ENCODE peak calls at places on chromosomes 1 and 21, in five cellular contexts. U is K562, P is upper lobe of left lung, Y is HepG2, I is GM12878. B is an unnamed sample.

GRCh38 chr1:167491586-167492408 is 26.5 kb downstream of the CD247 start:
- ATAC-seq in I (peak; percentile 88), Y (peak; percentile 65), U (peak; percentile 85), P (no peak), B (no peak)

GRCh38 chr1:10561955-10562354 is 87.2 kb downstream of the PEX14 start:
- ATAC-seq in I (no peak), P (no peak), Y (no peak), U (peak; percentile 88), B (no peak)

GRCh38 chr1:114032271-114033218 is 53.3 kb downstream of the OLFML3 start:
- ATAC-seq in P (no peak), Y (no peak), I (no peak), U (no peak), B (no peak)

GRCh38 chr1:40802078-40803075 is 18.8 kb downstream of the KCNQ4 start:
- ATAC-seq in Y (peak; percentile 49), P (peak; percentile 91), U (peak; percentile 93), I (peak; percentile 95), B (peak; percentile 87)

GRCh38 chr21:35075546-35075945 is 26.4 kb upstream of the RUNX1 start:
- ATAC-seq in I (no peak), P (no peak), Y (no peak), U (peak; percentile 65), B (no peak)

GRCh38 chr1:4702464-4702863 is 48.1 kb downstream of the AJAP1 start:
- ATAC-seq in U (no peak), Y (no peak), I (no peak), P (no peak), B (no peak)

GRCh38 chr1:203696673-203697072 is 68.3 kb upstream of the LAX1 start:
- ATAC-seq in U (no peak), P (no peak), Y (no peak), I (no peak), B (no peak)

GRCh38 chr1:108671142-108671541 is 10.2 kb upstream of the HENMT1 start:
- ATAC-seq in Y (no peak), U (no peak), I (peak; percentile 27), P (no peak), B (no peak)

GRCh38 chr1:164821648-164822047 is 262.7 kb downstream of the PBX1 start:
- ATAC-seq in P (no peak), U (no peak), I (no peak), Y (no peak), B (no peak)

GRCh38 chr1:23931481-23931880 is 18.3 kb upstream of the CNR2 start:
- ATAC-seq in I (no peak), P (no peak), U (no peak), Y (no peak), B (no peak)

GRCh38 chr1:72011721-72012120 is 270.6 kb downstream of the NEGR1 start:
- ATAC-seq in U (no peak), Y (no peak), I (no peak), P (no peak), B (no peak)

GRCh38 chr1:4180066-4180735 is 280.1 kb upstream of the C1orf174 start:
- ATAC-seq in Y (no peak), I (no peak), P (no peak), U (no peak), B (no peak)

GRCh38 chr1:47758341-47759237 is 238.6 kb downstream of the TRABD2B start:
- ATAC-seq in Y (no peak), U (no peak), I (no peak), P (no peak), B (no peak)

GRCh38 chr1:113388621-113389355 is 1.5 kb upstream of the MAGI3 start:
- ATAC-seq in Y (peak; percentile 61), U (no peak), P (no peak), I (no peak), B (no peak)

GRCh38 chr1:7845761-7846160 is 7.1 kb downstream of the UTS2 start:
- ATAC-seq in P (no peak), U (no peak), Y (no peak), I (no peak), B (no peak)

GRCh38 chr1:81221564-81221963 is 579.2 kb upstream of the ADGRL2 start:
- ATAC-seq in I (no peak), U (no peak), P (no peak), Y (no peak), B (no peak)

GRCh38 chr21:38999148-38999547 is 184.1 kb downstream of the PSMG1 start:
- ATAC-seq in P (no peak), Y (no peak), U (no peak), I (no peak), B (no peak)

GRCh38 chr1:34302798-34303197 is 126.1 kb downstream of the C1orf94 start:
- ATAC-seq in U (no peak), Y (no peak), P (no peak), I (no peak), B (no peak)

GRCh38 chr1:206816390-206817287 is 44.3 kb upstream of the IL10 start:
- ATAC-seq in Y (no peak), U (peak; percentile 91), P (no peak), I (peak; percentile 90), B (no peak)

GRCh38 chr1:53395671-53396215 is 63.5 kb upstream of the DMRTB1 start:
- ATAC-seq in P (no peak), Y (no peak), U (no peak), I (no peak), B (no peak)

GRCh38 chr1:5779608-5780323 is 212.5 kb downstream of the NPHP4 start:
- ATAC-seq in U (no peak), I (no peak), Y (no peak), P (no peak), B (no peak)

GRCh38 chr1:172394811-172395210 is 25.7 kb upstream of the C1orf105 start:
- ATAC-seq in Y (no peak), U (no peak), P (no peak), I (no peak), B (no peak)

GRCh38 chr1:89545264-89546038 is 20.8 kb downstream of the LRRC8B start:
- ATAC-seq in P (no peak), Y (no peak), I (peak; percentile 10), U (peak; percentile 83), B (no peak)

GRCh38 chr21:34800797-34801518 is 132.2 kb downstream of the CLIC6 start:
- ATAC-seq in U (no peak), I (no peak), P (no peak), Y (peak; percentile 73), B (no peak)

GRCh38 chr1:99672022-99672421 is 26.1 kb downstream of the PALMD start:
- ATAC-seq in I (no peak), P (no peak), Y (no peak), U (no peak), B (no peak)

GRCh38 chr1:59107516-59107915 is 189.4 kb upstream of the FGGY start:
- ATAC-seq in U (no peak), Y (no peak), P (no peak), I (no peak), B (peak; percentile 74)

GRCh38 chr1:53415432-53415831 is 43.8 kb upstream of the DMRTB1 start:
- ATAC-seq in I (no peak), U (peak; percentile 58), P (no peak), Y (no peak), B (no peak)

GRCh38 chr1:55337801-55338447 is 122.8 kb upstream of the USP24 start:
- ATAC-seq in I (peak; percentile 95), Y (peak; percentile 83), U (peak; percentile 95), P (no peak), B (no peak)

GRCh38 chr1:156095906-156096508 is 13.7 kb upstream of the MEX3A start:
- ATAC-seq in Y (no peak), U (no peak), P (no peak), I (peak; percentile 17), B (peak; percentile 7)

GRCh38 chr1:17404034-17404671 is 32.2 kb downstream of the PADI6 start:
- ATAC-seq in I (no peak), Y (no peak), P (no peak), U (no peak), B (no peak)

GRCh38 chr1:17409391-17409811 is 30.1 kb downstream of the RCC2 start:
- ATAC-seq in I (no peak), U (no peak), P (no peak), Y (no peak), B (no peak)

GRCh38 chr1:17404820-17405219 is 32.8 kb downstream of the PADI6 start:
- ATAC-seq in U (peak; percentile 6), P (no peak), I (no peak), Y (no peak), B (no peak)

GRCh38 chr1:17403081-17403480 is 31.1 kb downstream of the PADI6 start:
- ATAC-seq in I (no peak), P (no peak), Y (no peak), U (no peak), B (no peak)

GRCh38 chr1:17405898-17406759 is 33.3 kb downstream of the RCC2 start:
- ATAC-seq in U (peak; percentile 94), I (peak; percentile 96), P (peak; percentile 86), Y (peak; percentile 97), B (peak; percentile 73)
- TF ChIP-seq POLR2A in U (peak; percentile 79), I (peak; percentile 68), P (no peak), Y (no peak), B (no peak)

DNA sequence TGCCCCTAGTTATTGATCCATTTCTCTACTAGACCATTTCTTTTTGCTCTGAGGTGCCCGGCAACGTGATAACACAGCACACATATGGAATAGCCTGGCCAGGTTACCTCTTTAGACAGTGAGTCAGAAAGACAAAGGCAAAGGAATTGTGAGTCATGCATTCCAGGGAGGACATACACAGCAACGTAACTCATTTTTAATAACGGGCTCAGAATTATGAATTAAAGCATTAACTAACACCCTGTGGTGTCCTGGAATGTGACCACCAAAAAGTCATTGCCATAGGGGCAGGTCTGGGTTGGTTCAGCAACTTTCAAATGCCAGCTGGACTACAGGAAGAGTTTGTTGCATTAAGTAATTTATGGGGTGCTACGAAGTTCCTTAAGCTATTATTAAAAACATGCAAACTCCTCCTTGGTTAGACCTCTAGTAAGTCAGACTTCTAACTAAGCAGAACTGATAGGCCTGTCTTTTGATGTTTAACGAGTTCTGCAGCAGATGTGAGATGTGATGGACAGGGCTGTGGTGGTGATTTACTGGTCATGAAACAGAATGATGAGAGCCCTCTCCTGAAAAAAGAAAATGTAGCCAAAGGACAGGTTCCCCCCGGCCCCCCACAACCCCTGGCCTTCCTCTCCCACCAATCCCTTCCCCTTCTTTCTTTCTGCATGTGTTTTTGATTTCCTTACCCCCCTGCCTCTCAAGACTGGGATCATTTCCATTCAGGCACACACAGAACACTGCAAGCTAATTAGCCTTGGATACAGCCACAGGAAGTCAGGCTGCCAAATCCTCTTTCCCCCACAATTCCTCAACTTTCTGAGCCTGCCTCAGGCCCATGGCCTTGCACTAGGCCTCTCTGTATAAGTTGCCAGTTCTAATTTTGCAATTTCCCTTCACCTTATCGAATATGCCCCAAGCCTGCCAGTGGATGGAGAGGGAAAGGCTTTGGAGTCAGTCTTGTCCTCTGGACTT is 88.9 kb upstream of the HAO2 start:
- ATAC-seq in I (no peak), Y (peak; percentile 54), P (no peak), U (no peak), B (no peak)
- TF ChIP-seq POLR2AphosphoS5 in I (no peak), Y (no peak), P (no peak), U (no peak), B (no peak)

DNA sequence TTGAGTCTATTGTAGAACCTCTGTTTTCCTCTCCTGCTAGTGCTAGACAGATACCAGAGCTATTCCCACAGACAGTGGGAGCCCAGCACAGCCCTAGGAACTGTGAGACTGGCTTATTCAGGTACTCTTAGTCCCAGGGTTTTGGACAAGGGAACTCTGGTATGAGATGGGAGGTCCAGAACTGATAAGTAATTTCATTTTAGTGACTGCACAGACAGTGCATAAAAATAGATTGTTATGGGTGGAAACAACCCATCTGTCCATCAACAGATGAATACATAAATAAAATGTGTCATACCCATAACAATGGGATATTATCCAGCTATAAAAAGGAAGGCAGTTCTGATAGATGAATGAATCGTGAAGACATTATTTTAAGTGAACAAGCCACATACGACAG is 9.0 kb downstream of the EPS8L3 start:
- ATAC-seq in P (no peak), Y (no peak), U (no peak), I (no peak), B (no peak)
- TF ChIP-seq POLR2A in P (no peak), Y (no peak), U (no peak), I (no peak), B (no peak)

GRCh38 chr1:229843627-229844238 is 217.7 kb downstream of the URB2 start:
- ATAC-seq in U (peak; percentile 94), I (peak; percentile 48), P (no peak), Y (peak; percentile 78), B (peak; percentile 81)
- TF ChIP-seq POLR2AphosphoS5 in U (no peak), I (no peak), P (no peak), Y (no peak), B (peak; percentile 92)